ENCODE peak calls at places on chromosomes 16 and 17, in seven cellular contexts. J, V, Q, E, L, X and Y are unnamed samples.

GRCh38 chr17:56752263-56752662 is 81.5 kb downstream of the C17orf67 start:
- DNase-seq in J (no peak), V (no peak), Q (no peak), E (no peak), L (no peak), X (no peak), Y (no peak)

GRCh38 chr16:79213214-79213613 is 387.3 kb downstream of the MAF start:
- DNase-seq in J (no peak), V (no peak), Q (no peak), E (no peak), L (no peak), X (no peak), Y (no peak)

GRCh38 chr16:11003141-11003540 is 58.8 kb downstream of the CLEC16A start:
- DNase-seq in J (no peak), V (no peak), Q (no peak), E (no peak), L (no peak), X (no peak), Y (no peak)

GRCh38 chr17:73346763-73347162 is 35.0 kb upstream of the CDC42EP4 start:
- DNase-seq in J (no peak), V (no peak), Q (no peak), E (no peak), L (no peak), X (no peak), Y (no peak)

GRCh38 chr16:57899771-57900661 is 70.9 kb downstream of the CNGB1 start:
- DNase-seq in J (no peak), V (peak), Q (peak), E (peak), L (peak), X (peak), Y (peak)

GRCh38 chr16:15976225-15976812 is 26.9 kb downstream of the ABCC1 start:
- DNase-seq in J (no peak), V (no peak), Q (no peak), E (no peak), L (no peak), X (no peak), Y (no peak)

GRCh38 chr16:3787924-3788661 is 70.8 kb upstream of the TRAP1 start:
- DNase-seq in J (no peak), V (peak), Q (no peak), E (no peak), L (no peak), X (no peak), Y (no peak)

GRCh38 chr16:31108035-31108793 is at the start of gene BCKDK:
- DNase-seq in J (no peak), V (peak), Q (peak), E (peak), L (peak), X (peak), Y (peak)

GRCh38 chr17:68544111-68544510 is 31.9 kb downstream of the PRKAR1A start:
- DNase-seq in J (no peak), V (no peak), Q (no peak), E (no peak), L (no peak), X (no peak), Y (no peak)

GRCh38 chr16:24683847-24684493 is 45.5 kb upstream of the TNRC6A start:
- DNase-seq in J (no peak), V (no peak), Q (no peak), E (no peak), L (no peak), X (no peak), Y (no peak)

GRCh38 chr16:69917311-69917710 is 33.8 kb upstream of the CLEC18A start:
- DNase-seq in J (no peak), V (no peak), Q (no peak), E (no peak), L (no peak), X (no peak), Y (no peak)

GRCh38 chr17:78500806-78501205 is 76.4 kb downstream of the DNAH17 start:
- DNase-seq in J (no peak), V (no peak), Q (no peak), E (no peak), L (no peak), X (no peak), Y (no peak)